ENCODE peak calls at places on chromosome 7, in ten cellular contexts. K is suprapubic skin, H is SK-N-SH, N is Panc1, A is spleen, L is GM23338, R is K562, P is transverse colon, O is HCT116, W is sigmoid colon. Q is an unnamed sample.
A peak's percentile ranks its signal among the peaks of the same experiment; 100 is the strongest.

GRCh38 chr7:17830206-17830605 is 110.1 kb downstream of the SNX13 start:
- DNase-seq in P (no peak), R (no peak), L (no peak), K (no peak), H (no peak), N (no peak), W (no peak), O (no peak), A (no peak), Q (no peak)

GRCh38 chr7:32670105-32670504 is 174.8 kb downstream of the AVL9 start:
- DNase-seq in N (peak; percentile 73), A (no peak), W (no peak), L (no peak), H (no peak), P (peak; percentile 67), K (no peak), O (peak; percentile 84), R (peak; percentile 13), Q (no peak)

GRCh38 chr7:124898523-124898922 is 31.1 kb downstream of the POT1 start:
- DNase-seq in H (no peak), P (no peak), R (no peak), O (no peak), A (no peak), N (no peak), K (no peak), W (no peak), L (no peak), Q (no peak)

GRCh38 chr7:98745722-98746318 is 124.0 kb downstream of the TMEM130 start:
- DNase-seq in K (no peak), L (peak; percentile 91), H (peak; percentile 79), R (peak; percentile 87), A (peak; percentile 91), O (peak; percentile 57), P (peak; percentile 79), W (no peak), N (peak; percentile 65), Q (peak; percentile 72)

GRCh38 chr7:110522751-110523200 is 568.2 kb upstream of the LRRN3 start:
- DNase-seq in K (no peak), H (peak; percentile 50), R (no peak), P (no peak), A (no peak), W (no peak), O (no peak), L (peak; percentile 44), N (no peak), Q (no peak)

GRCh38 chr7:42082144-42082543 is 154.9 kb downstream of the GLI3 start:
- DNase-seq in A (no peak), R (no peak), L (no peak), N (no peak), O (no peak), W (peak; percentile 76), P (no peak), K (no peak), H (no peak), Q (no peak)

GRCh38 chr7:158779061-158779992 is 50.0 kb downstream of the ESYT2 start:
- DNase-seq in A (no peak), W (no peak), O (no peak), L (no peak), R (no peak), K (no peak), N (no peak), H (no peak), P (peak; percentile 49), Q (no peak)

GRCh38 chr7:55272328-55272727 is 92.8 kb upstream of the LANCL2 start:
- DNase-seq in A (no peak), H (no peak), R (no peak), K (no peak), N (no peak), O (no peak), L (no peak), W (no peak), P (no peak), Q (no peak)

GRCh38 chr7:494906-495305 is 24.7 kb downstream of the PDGFA start:
- DNase-seq in P (no peak), N (no peak), K (peak; percentile 48), L (no peak), O (no peak), R (no peak), H (no peak), A (peak; percentile 53), W (peak; percentile 38), Q (no peak)

GRCh38 chr7:121499526-121500123 is 103.5 kb upstream of the FAM3C start:
- DNase-seq in A (no peak), N (no peak), H (no peak), L (no peak), O (no peak), K (no peak), R (no peak), W (no peak), P (no peak), Q (no peak)

GRCh38 chr7:5183155-5183554 is 6.9 kb upstream of the WIPI2 start:
- DNase-seq in N (no peak), R (no peak), H (no peak), O (no peak), L (no peak), K (no peak), W (peak; percentile 43), A (peak; percentile 34), P (no peak), Q (peak; percentile 77)

DNA sequence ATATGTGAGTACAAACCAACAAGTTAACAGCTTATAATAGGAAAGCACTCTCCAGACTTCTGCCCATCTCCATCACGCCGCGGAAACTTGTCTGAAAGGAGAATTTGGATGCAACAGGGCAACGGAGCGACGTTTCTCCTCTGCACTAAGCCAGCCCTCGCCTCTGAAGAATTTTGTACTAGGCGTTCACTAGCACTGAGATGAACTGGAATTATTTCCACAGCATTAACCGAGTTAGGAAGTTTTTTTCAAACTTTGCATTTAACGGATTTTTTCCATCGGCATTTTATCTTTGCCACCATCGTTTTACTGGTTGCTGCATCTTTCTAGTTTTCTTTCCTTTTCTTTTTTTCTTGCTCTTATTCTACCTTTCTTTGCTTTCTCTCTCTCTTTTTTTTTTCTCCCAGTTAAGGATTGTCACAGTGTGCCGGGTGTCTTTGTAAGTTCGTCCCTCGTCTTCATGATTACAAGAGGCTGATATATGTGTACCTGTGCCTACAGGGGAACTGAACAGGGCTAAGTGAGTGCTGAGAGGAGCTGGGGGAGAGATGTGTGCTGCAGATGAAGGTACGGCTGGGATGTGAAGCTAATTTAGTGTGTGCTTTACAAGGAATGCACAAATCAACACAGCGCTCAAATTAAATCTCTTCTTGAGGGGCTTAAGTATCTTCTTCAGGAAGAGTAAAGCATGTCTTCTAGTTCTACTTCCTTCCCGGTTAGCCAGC is 295.8 kb upstream of the NFE2L3 start:
- DNase-seq in H (no peak), W (no peak), A (no peak), R (no peak), L (peak; percentile 36), N (no peak), K (peak; percentile 65), O (no peak), P (peak; percentile 35), Q (no peak)
- H3K27me3 ChIP-seq in H (peaks cover 86% of the 10 kb centered on the region), W (peaks cover 11% of the 10 kb centered on the region), A (peaks cover 100% of the 10 kb centered on the region), R (no peaks in the 10 kb centered on the region), L (peaks cover 81% of the 10 kb centered on the region), N (peaks cover 32% of the 10 kb centered on the region), K (peaks cover 64% of the 10 kb centered on the region), O (peaks cover 14% of the 10 kb centered on the region), P (peaks cover 91% of the 10 kb centered on the region), Q (peaks cover 7% of the 10 kb centered on the region)

DNA sequence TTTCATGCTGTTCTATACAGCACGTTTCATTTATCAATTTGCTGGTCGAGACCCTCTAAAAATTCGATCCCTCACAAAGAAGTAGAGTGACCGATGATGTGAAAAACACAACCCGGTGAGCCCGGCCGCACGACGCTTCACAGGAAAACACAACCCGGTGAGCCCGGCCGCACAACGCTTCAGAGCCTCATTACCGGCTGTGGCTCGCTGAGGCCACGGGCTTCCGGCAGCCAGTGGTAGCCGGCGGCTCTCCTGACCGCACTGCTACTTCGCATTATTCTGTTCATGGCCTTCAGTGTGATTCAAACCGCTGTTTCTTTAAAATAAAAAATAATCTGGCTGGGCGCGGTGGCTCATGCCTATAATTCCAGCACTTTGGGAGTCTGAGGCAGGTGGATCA is 42.3 kb upstream of the RBM33 start:
- DNase-seq in K (no peak), P (no peak), R (no peak), N (no peak), H (no peak), O (no peak), L (no peak), W (no peak), A (no peak), Q (no peak)
- H3K4me1 ChIP-seq in K (no peaks in the 10 kb centered on the region), P (peaks cover 3% of the 10 kb centered on the region), R (peaks cover 8% of the 10 kb centered on the region), N (no peaks in the 10 kb centered on the region), H (peaks cover 3% of the 10 kb centered on the region), O (peaks cover 5% of the 10 kb centered on the region), L (no peaks in the 10 kb centered on the region), W (no peaks in the 10 kb centered on the region), A (no peaks in the 10 kb centered on the region), Q (no peaks in the 10 kb centered on the region)

DNA sequence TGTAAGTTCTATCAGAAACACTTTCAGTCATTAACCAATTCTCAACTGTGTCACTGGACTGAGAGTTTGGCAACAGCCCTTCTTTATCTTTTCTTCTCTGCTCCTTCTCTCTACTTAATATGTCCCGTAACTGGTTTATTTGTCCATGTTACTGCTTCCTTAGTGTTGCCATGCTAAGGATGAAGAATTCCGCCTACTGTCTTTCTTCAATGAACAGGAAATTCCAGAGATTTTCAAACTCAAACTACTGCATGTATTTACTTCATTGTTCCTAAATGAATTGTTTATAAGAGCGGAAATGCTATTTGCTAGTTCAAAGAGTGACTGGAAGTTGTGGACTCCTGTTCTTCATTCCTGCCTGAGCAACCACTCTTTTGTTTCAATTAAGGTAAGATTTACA is 143.8 kb downstream of the TAX1BP1 start:
- DNase-seq in N (no peak), A (no peak), L (peak; percentile 24), H (no peak), K (no peak), P (no peak), W (no peak), R (no peak), O (no peak), Q (no peak)
- TF ChIP-seq POLR2AphosphoS5 in N (no peak), A (no peak), L (no peak), H (no peak), K (no peak), P (no peak), W (no peak), R (no peak), O (no peak), Q (no peak)

GRCh38 chr7:150787321-150788281 is 12.6 kb downstream of the TMEM176B start:
- DNase-seq in R (no peak), H (peak; percentile 75), L (peak; percentile 33), K (no peak), P (no peak), W (no peak), A (no peak), O (no peak), N (no peak), Q (no peak)

GRCh38 chr7:150788474-150789269 is 11.5 kb downstream of the TMEM176B start:
- DNase-seq in K (no peak), O (no peak), H (peak; percentile 62), R (no peak), N (no peak), A (no peak), W (peak; percentile 79), P (peak; percentile 29), L (no peak), Q (no peak)

GRCh38 chr7:150784120-150784736 is 15.9 kb downstream of the TMEM176B start:
- DNase-seq in N (no peak), R (no peak), W (no peak), K (no peak), A (no peak), O (no peak), L (no peak), P (peak; percentile 85), H (no peak), Q (no peak)

GRCh38 chr7:150781961-150782360 is 18.2 kb downstream of the TMEM176B start:
- DNase-seq in P (no peak), N (no peak), K (no peak), H (no peak), A (no peak), O (no peak), L (no peak), W (no peak), R (no peak), Q (no peak)

GRCh38 chr7:150784954-150785353 is 15.2 kb downstream of the TMEM176B start:
- DNase-seq in W (no peak), O (no peak), N (no peak), L (no peak), P (peak; percentile 62), R (no peak), K (no peak), A (no peak), H (no peak), Q (no peak)
- H3K27me3 ChIP-seq in W (no peaks in the 10 kb centered on the region), O (peaks cover 30% of the 10 kb centered on the region), N (peaks cover 5% of the 10 kb centered on the region), L (no peaks in the 10 kb centered on the region), P (no peaks in the 10 kb centered on the region), R (peaks cover 28% of the 10 kb centered on the region), K (no peaks in the 10 kb centered on the region), A (no peaks in the 10 kb centered on the region), H (no peaks in the 10 kb centered on the region), Q (no peaks in the 10 kb centered on the region)